ENCODE peak calls at places on chromosomes 5 and 9, in four cellular contexts. Z is HCT116, N is gastrocnemius medialis, V is GM12892. H is an unnamed sample.

GRCh38 chr9:124060844-124061605 is 49.5 kb downstream of the LHX2 start:
- DNase-seq in V (no peak), Z (no peak), N (no peak), H (no peak)

GRCh38 chr5:36590513-36591286 is 15.7 kb upstream of the SLC1A3 start:
- DNase-seq in Z (no peak), V (no peak), N (no peak), H (no peak)

GRCh38 chr5:51230336-51230735 is 152.9 kb upstream of the ISL1 start:
- DNase-seq in N (no peak), V (no peak), Z (no peak), H (no peak)

GRCh38 chr5:87151547-87151946 is 116.1 kb upstream of the RASA1 start:
- DNase-seq in V (no peak), N (no peak), Z (no peak), H (no peak)

GRCh38 chr5:53649352-53649751 is 88.9 kb downstream of the NDUFS4 start:
- DNase-seq in N (no peak), V (no peak), Z (no peak), H (no peak)

GRCh38 chr5:85533324-85533723 is 1084.4 kb upstream of the COX7C start:
- DNase-seq in N (no peak), Z (no peak), V (no peak), H (no peak)

GRCh38 chr5:97877578-97877977 is 694.5 kb upstream of the RIOK2 start:
- DNase-seq in V (no peak), N (no peak), Z (no peak), H (no peak)

GRCh38 chr5:77697692-77698091 is 59.2 kb upstream of the OTP start:
- DNase-seq in Z (no peak), N (no peak), V (no peak), H (no peak)

GRCh38 chr5:119327018-119327417 is 28.8 kb upstream of the TNFAIP8 start:
- DNase-seq in Z (no peak), N (no peak), V (no peak), H (no peak)

GRCh38 chr9:79489241-79490000 is 82.3 kb upstream of the TLE4 start:
- DNase-seq in Z (no peak), V (no peak), N (peak; percentile 11), H (no peak)

GRCh38 chr5:128083033-128083810 is at the start of gene SLC12A2:
- DNase-seq in N (peak; percentile 90), V (peak; percentile 58), Z (peak; percentile 95), H (peak; percentile 91)
- TF ChIP-seq POLR2A in N (peak; percentile 88), V (peak; percentile 86), Z (peak; percentile 84), H (no peak)

GRCh38 chr9:127557998-127558546 is 54.0 kb upstream of the STXBP1 start:
- DNase-seq in V (no peak), N (no peak), Z (no peak), H (no peak)

GRCh38 chr9:127556871-127557270 is 55.2 kb upstream of the STXBP1 start:
- DNase-seq in V (no peak), N (no peak), Z (no peak), H (no peak)

GRCh38 chr9:127557466-127557869 is 54.6 kb upstream of the STXBP1 start:
- DNase-seq in V (no peak), Z (no peak), N (no peak), H (no peak)

GRCh38 chr9:127554966-127555829 is 56.9 kb upstream of the STXBP1 start:
- DNase-seq in N (no peak), Z (no peak), V (no peak), H (no peak)

DNA sequence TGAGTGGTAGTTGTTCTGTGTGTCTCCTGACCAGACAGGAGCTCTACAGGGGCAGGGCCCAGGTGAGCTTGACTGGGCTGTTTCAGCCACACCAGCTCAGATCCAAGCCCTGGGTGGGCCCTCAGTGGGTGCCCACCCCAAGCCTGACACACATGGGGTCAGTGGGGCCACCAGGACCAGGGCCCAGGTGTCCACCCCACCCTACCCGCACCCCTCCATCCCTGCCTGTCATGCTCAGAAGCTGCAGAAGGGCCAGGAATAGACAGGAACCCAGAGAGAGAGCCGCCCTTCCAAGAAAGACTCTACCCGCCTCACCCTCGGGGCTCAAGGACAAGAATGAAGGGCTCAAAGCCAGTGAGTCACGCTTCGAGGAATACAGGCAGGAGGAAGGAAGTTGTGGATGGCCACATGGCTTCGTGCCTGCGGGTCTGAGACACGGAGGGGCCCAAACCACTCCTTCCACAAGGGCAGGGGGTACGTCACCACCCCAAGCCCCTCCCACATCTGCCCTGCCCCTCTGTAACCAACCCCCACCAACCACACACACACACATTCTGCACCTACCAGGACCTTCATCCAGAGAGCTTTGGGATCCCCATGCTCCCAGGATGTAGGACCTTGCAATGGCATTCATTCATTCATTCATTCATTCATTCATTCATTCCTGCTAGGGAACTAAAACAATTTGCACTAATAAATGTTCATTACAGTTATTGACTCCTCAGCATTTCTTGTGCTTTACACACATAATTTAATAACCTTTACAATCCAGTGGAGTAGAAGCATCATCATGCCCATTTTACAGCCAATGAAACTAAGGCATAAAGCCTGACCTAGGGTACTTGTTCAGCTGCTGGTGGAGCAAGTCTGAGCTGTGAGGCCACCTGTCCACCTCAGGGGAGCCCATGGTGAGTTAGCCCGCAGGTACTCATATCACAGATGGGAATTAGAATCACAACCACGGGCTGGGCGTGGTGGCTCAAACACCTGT is 56.0 kb upstream of the STXBP1 start:
- DNase-seq in N (peak; percentile 40), Z (peak; percentile 80), V (no peak), H (peak; percentile 70)
- TF ChIP-seq POLR2A in N (no peak), Z (no peak), V (no peak), H (no peak)

GRCh38 chr5:180043381-180043780 is 28.2 kb downstream of the RNF130 start:
- DNase-seq in N (no peak), V (no peak), Z (no peak), H (no peak)

GRCh38 chr5:180049357-180049673 is 22.2 kb downstream of the RNF130 start:
- DNase-seq in V (no peak), N (no peak), Z (no peak), H (no peak)

GRCh38 chr5:180045889-180046499 is 25.6 kb downstream of the RNF130 start:
- DNase-seq in N (no peak), Z (no peak), V (no peak), H (no peak)

GRCh38 chr5:180047667-180048066 is 23.9 kb downstream of the RNF130 start:
- DNase-seq in N (peak; percentile 71), Z (no peak), V (no peak), H (peak; percentile 55)

DNA sequence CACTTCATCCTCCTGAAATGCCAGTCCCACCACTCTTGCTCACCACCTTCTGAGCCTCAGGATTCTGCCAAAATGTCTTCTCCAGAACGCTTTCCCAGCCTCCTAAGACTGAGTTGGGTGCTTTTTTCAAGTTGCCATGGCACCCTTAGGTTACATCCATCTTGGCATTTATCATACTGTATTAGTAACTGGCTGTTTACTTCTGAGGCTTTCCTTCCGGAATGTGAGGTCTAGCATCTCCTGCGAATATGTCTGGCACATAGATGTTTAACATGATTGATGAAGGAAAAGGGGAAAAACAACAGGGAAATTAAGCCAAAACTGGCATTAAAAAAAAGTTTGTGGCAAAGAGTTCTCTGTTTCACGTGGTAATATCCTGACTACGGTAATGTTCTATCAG is 24.9 kb downstream of the RNF130 start:
- DNase-seq in V (no peak), N (no peak), Z (no peak), H (no peak)
- TF ChIP-seq POLR2A in V (no peak), N (no peak), Z (no peak), H (no peak)

GRCh38 chr9:113611461-113612215 is 148.1 kb downstream of the RGS3 start:
- DNase-seq in N (no peak), Z (no peak), V (no peak), H (no peak)

GRCh38 chr9:113608082-113608685 is 144.7 kb downstream of the RGS3 start:
- DNase-seq in V (no peak), N (no peak), Z (no peak), H (no peak)

GRCh38 chr9:113612828-113613227 is 149.3 kb downstream of the RGS3 start:
- DNase-seq in N (no peak), V (no peak), Z (no peak), H (no peak)

GRCh38 chr9:113612216-113612747 is 148.8 kb downstream of the RGS3 start:
- DNase-seq in V (no peak), N (no peak), Z (no peak), H (no peak)

GRCh38 chr9:113609562-113610318 is 146.2 kb downstream of the RGS3 start:
- DNase-seq in V (no peak), Z (no peak), N (peak; percentile 42), H (peak; percentile 97)
- TF ChIP-seq POLR2A in V (no peak), Z (no peak), N (no peak), H (no peak)

DNA sequence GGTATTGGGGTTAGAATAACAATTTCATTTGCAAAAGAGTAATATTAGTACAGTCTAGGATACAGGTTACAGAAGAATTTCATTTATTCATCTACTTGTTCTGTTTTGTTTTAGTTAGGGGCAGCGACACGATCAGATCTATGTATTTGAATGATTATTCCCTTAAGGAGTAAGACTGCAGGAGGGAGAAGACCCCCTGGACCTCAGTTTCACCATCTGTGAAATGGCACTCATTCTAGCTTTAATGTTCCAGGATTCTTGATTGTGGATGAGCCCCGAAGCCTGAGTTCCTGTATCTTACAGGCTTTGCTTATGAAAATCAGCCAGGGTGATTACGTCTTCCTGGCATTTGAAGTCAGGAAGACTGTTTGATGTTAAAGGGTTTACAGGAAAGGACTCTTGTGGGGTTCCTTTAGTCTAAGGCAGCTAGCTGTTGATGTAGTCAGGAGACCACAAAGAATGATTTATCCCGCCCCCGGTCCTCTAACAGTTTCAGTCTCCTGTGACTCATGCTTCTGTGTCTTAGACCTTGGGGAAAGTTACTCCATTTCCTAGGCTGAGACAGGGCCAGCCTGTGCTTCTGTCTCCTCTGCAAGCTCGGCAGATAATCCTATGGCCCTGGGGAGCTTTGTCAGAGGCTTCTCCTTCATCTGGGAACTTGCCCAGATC is 11.5 kb downstream of the SMIM3 start:
- DNase-seq in V (no peak), N (no peak), Z (peak; percentile 85), H (no peak)
- TF ChIP-seq POLR2A in V (no peak), N (no peak), Z (no peak), H (no peak)

DNA sequence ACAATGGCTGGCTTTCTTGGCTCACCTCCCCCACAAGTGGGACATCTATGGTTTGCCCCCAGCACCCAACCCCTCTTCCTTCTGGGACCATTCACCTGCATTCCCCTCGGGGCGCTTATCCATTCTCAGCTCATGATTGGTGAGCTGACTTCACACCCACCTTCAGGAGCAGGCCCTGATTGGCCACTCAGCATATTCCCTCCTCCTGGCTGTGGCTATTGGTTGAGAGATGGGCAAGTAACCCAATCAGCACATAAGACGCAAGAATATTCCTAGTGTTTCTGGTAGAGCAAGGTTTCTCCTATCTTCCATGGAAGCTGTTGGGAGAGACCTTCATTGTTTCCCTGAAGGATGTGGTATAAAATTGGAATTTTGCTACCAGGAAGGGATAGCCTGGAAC is 22.7 kb upstream of the UNC5A start:
- DNase-seq in V (no peak), N (no peak), Z (peak; percentile 15), H (no peak)
- TF ChIP-seq POLR2A in V (no peak), N (no peak), Z (no peak), H (no peak)

GRCh38 chr9:136391737-136392537 is 8.0 kb downstream of the SNAPC4 start:
- DNase-seq in N (no peak), V (no peak), Z (no peak), H (no peak)
- TF ChIP-seq POLR2A in N (no peak), V (no peak), Z (no peak), H (no peak)